ENCODE peak calls at places on chromosomes 4 and X, in ten cellular contexts. J is H1, N is NCI-H1694, Y is occipital lobe, X is endothelial cell of umbilical vein, E is ascending aorta, U is iPS-NIHi11, Q is ELR, R is heart left ventricle, Z is sciatic nerve. P is an unnamed sample.

GRCh38 chr4:151854731-151855130 is 93.9 kb upstream of the GATB start:
- DNase-seq in J (no peak), N (no peak), Y (no peak), X (no peak), E (no peak), U (no peak), Q (peak; percentile 56), R (no peak), Z (no peak), P (no peak)

GRCh38 chr4:81031389-81032173 is 1.1 kb downstream of the BMP3 start:
- DNase-seq in J (no peak), N (no peak), Y (no peak), X (no peak), E (no peak), U (peak; percentile 32), Q (no peak), R (no peak), Z (no peak), P (no peak)

GRCh38 chr4:74203467-74203866 is 45.5 kb downstream of the MTHFD2L start:
- DNase-seq in J (no peak), N (no peak), Y (no peak), X (no peak), E (no peak), U (no peak), Q (no peak), R (no peak), Z (no peak), P (no peak)

GRCh38 chr4:56752985-56753384 is 68.5 kb downstream of the SPINK2 start:
- DNase-seq in J (no peak), N (peak; percentile 46), Y (no peak), X (peak; percentile 6), E (no peak), U (peak; percentile 50), Q (no peak), R (no peak), Z (no peak), P (no peak)

GRCh38 chrX:135340827-135341226 is 31.5 kb downstream of the ETDC start:
- DNase-seq in J (no peak), N (no peak), Y (no peak), X (no peak), E (no peak), U (no peak), Q (peak; percentile 34), R (no peak), Z (no peak), P (no peak)

GRCh38 chrX:134186362-134187121 is 50.4 kb upstream of the CCDC160 start:
- DNase-seq in J (no peak), N (no peak), Y (no peak), X (no peak), E (no peak), U (no peak), Q (no peak), R (no peak), Z (no peak), P (no peak)

GRCh38 chrX:120302434-120302833 is 8.8 kb downstream of the TMEM255A start:
- DNase-seq in J (no peak), N (no peak), Y (no peak), X (no peak), E (no peak), U (peak; percentile 10), Q (no peak), R (no peak), Z (no peak), P (no peak)

GRCh38 chr4:42995343-42995944 is 102.9 kb downstream of the GRXCR1 start:
- DNase-seq in J (no peak), N (peak; percentile 32), Y (no peak), X (peak; percentile 2), E (no peak), U (peak; percentile 59), Q (peak; percentile 23), R (no peak), Z (no peak), P (no peak)

GRCh38 chrX:18828832-18829404 is 121.5 kb downstream of the PPEF1 start:
- DNase-seq in J (no peak), N (no peak), Y (no peak), X (no peak), E (no peak), U (no peak), Q (peak; percentile 3), R (no peak), Z (no peak), P (no peak)

GRCh38 chr4:6761540-6762243 is 20.8 kb upstream of the KIAA0232 start:
- DNase-seq in J (no peak), N (no peak), Y (peak; percentile 71), X (peak; percentile 45), E (no peak), U (no peak), Q (no peak), R (no peak), Z (no peak), P (no peak)

GRCh38 chrX:148649145-148649645 is 148.8 kb downstream of the AFF2 start:
- DNase-seq in J (no peak), N (no peak), Y (no peak), X (no peak), E (no peak), U (no peak), Q (no peak), R (no peak), Z (no peak), P (no peak)

GRCh38 chr4:164357957-164358356 is 396.0 kb upstream of the SMIM31 start:
- DNase-seq in J (no peak), N (no peak), Y (no peak), X (no peak), E (no peak), U (no peak), Q (no peak), R (no peak), Z (no peak), P (no peak)

GRCh38 chr4:122341906-122342305 is 36.9 kb upstream of the ADAD1 start:
- DNase-seq in J (no peak), N (no peak), Y (no peak), X (no peak), E (no peak), U (no peak), Q (peak; percentile 64), R (no peak), Z (no peak), P (no peak)

GRCh38 chr4:154559141-154559841 is 3.5 kb upstream of the FGB start:
- DNase-seq in J (peak; percentile 9), N (peak; percentile 9), Y (no peak), X (peak; percentile 53), E (no peak), U (peak; percentile 27), Q (peak; percentile 67), R (no peak), Z (no peak), P (no peak)

GRCh38 chr4:77141964-77142641 is 14.9 kb upstream of the CCNG2 start:
- DNase-seq in J (no peak), N (no peak), Y (no peak), X (no peak), E (no peak), U (no peak), Q (no peak), R (no peak), Z (no peak), P (no peak)

GRCh38 chr4:17812801-17813200 is 2.0 kb downstream of the NCAPG start:
- DNase-seq in J (no peak), N (no peak), Y (no peak), X (peak; percentile 50), E (no peak), U (no peak), Q (peak; percentile 30), R (no peak), Z (no peak), P (no peak)

GRCh38 chrX:10350991-10351390 is 194.2 kb downstream of the CLCN4 start:
- DNase-seq in J (no peak), N (no peak), Y (no peak), X (no peak), E (no peak), U (no peak), Q (peak; percentile 60), R (no peak), Z (no peak), P (no peak)

GRCh38 chr4:22667332-22667731 is 25.4 kb upstream of the GBA3 start:
- DNase-seq in J (no peak), N (no peak), Y (no peak), X (no peak), E (no peak), U (no peak), Q (no peak), R (no peak), Z (no peak), P (no peak)

GRCh38 chr4:56160631-56161030 is 211.9 kb downstream of the CEP135 start:
- DNase-seq in J (no peak), N (no peak), Y (no peak), X (no peak), E (no peak), U (no peak), Q (no peak), R (no peak), Z (no peak), P (no peak)

GRCh38 chr4:40998680-40999358 is 215.5 kb downstream of the APBB2 start:
- DNase-seq in J (no peak), N (no peak), Y (no peak), X (peak; percentile 66), E (no peak), U (no peak), Q (peak; percentile 87), R (peak; percentile 45), Z (no peak), P (no peak)

GRCh38 chrX:109934935-109935334 is 68.0 kb upstream of the TMEM164 start:
- DNase-seq in J (no peak), N (no peak), Y (no peak), X (no peak), E (no peak), U (no peak), Q (no peak), R (no peak), Z (no peak), P (no peak)

GRCh38 chrX:12236156-12236555 is 97.9 kb downstream of the FRMPD4 start:
- DNase-seq in J (no peak), N (no peak), Y (no peak), X (no peak), E (no peak), U (no peak), Q (no peak), R (no peak), Z (no peak), P (no peak)

GRCh38 chrX:18129694-18130093 is 91.0 kb downstream of the BEND2 start:
- DNase-seq in J (no peak), N (no peak), Y (no peak), X (no peak), E (no peak), U (no peak), Q (no peak), R (no peak), Z (no peak), P (no peak)

GRCh38 chr4:206054-206453 is 81.8 kb downstream of the ZNF718 start:
- DNase-seq in J (no peak), N (no peak), Y (no peak), X (no peak), E (no peak), U (no peak), Q (no peak), R (no peak), Z (no peak), P (no peak)

GRCh38 chr4:33316033-33316432 is 2595.9 kb downstream of the PCDH7 start:
- DNase-seq in J (no peak), N (no peak), Y (no peak), X (no peak), E (no peak), U (no peak), Q (peak; percentile 50), R (no peak), Z (no peak), P (no peak)